ENCODE peak calls at places on chromosome 7, in four cellular contexts. W is cardiac muscle cell, Q is pancreas, R is amniotic epithelial cell. C is an unnamed sample.

GRCh38 chr7:2886900-2887299 is 42.8 kb upstream of the GNA12 start:
- DNase-seq in Q (no peak), R (peak; percentile 87), W (peak; percentile 78), C (peak; percentile 67)

GRCh38 chr7:12866237-12866636 is 178.8 kb downstream of the ARL4A start:
- DNase-seq in W (no peak), R (no peak), Q (no peak), C (no peak)

GRCh38 chr7:100574362-100575205 is 884 bp upstream of the SAP25 start:
- DNase-seq in R (no peak), W (no peak), Q (no peak), C (no peak)

GRCh38 chr7:141844256-141844655 is 3.0 kb upstream of the PRSS37 start:
- DNase-seq in R (no peak), W (no peak), Q (no peak), C (no peak)

GRCh38 chr7:13839063-13839462 is 150.4 kb downstream of the ETV1 start:
- DNase-seq in R (no peak), Q (no peak), W (no peak), C (no peak)

GRCh38 chr7:36683695-36684357 is 40.5 kb downstream of the AOAH start:
- DNase-seq in R (peak; percentile 69), Q (no peak), W (no peak), C (no peak)

GRCh38 chr7:40644454-40645188 is 509.8 kb downstream of the SUGCT start:
- DNase-seq in R (peak; percentile 24), W (peak; percentile 17), Q (no peak), C (no peak)

GRCh38 chr7:130814753-130815152 is 80.7 kb upstream of the KLF14 start:
- DNase-seq in R (peak; percentile 39), Q (no peak), W (no peak), C (peak; percentile 30)

GRCh38 chr7:81618400-81619014 is 151.3 kb downstream of the HGF start:
- DNase-seq in W (no peak), Q (no peak), R (peak; percentile 94), C (peak; percentile 58)

GRCh38 chr7:106247827-106248201 is 37.0 kb downstream of the NAMPT start:
- DNase-seq in R (no peak), Q (no peak), W (no peak), C (no peak)

GRCh38 chr7:97372882-97373281 is 255.4 kb downstream of the SDHAF3 start:
- DNase-seq in W (no peak), Q (no peak), R (no peak), C (no peak)

GRCh38 chr7:30327813-30328212 is 43.4 kb downstream of the ZNRF2 start:
- DNase-seq in R (peak; percentile 24), W (no peak), Q (no peak), C (no peak)

GRCh38 chr7:103009466-103010219 is 65.0 kb downstream of the FBXL13 start:
- DNase-seq in Q (peak; percentile 55), R (no peak), W (no peak), C (no peak)

GRCh38 chr7:129264534-129264933 is 39.7 kb downstream of the AHCYL2 start:
- DNase-seq in R (no peak), W (no peak), Q (no peak), C (no peak)

GRCh38 chr7:21352540-21353387 is 75.1 kb upstream of the SP4 start:
- DNase-seq in Q (no peak), R (no peak), W (no peak), C (no peak)

GRCh38 chr7:95772298-95772770 is at the start of gene DYNC1I1:
- DNase-seq in R (peak; percentile 77), W (peak; percentile 90), Q (peak; percentile 85), C (peak; percentile 46)

GRCh38 chr7:6359021-6359420 is 86.6 kb upstream of the CYTH3 start:
- DNase-seq in W (no peak), R (no peak), Q (no peak), C (no peak)

GRCh38 chr7:152512711-152513110 is 76.9 kb upstream of the KMT2C start:
- DNase-seq in R (no peak), W (no peak), Q (no peak), C (no peak)

GRCh38 chr7:92586403-92586802 is 3.8 kb downstream of the FAM133B start:
- DNase-seq in Q (no peak), W (no peak), R (peak; percentile 60), C (peak; percentile 52)

GRCh38 chr7:127525866-127526456 is 59.4 kb downstream of the GCC1 start:
- DNase-seq in W (no peak), R (no peak), Q (no peak), C (no peak)

C was measured in NCI-H460.